ENCODE peak calls at places on chromosome 10, in nine cellular contexts. X, N, W, B, H, P, J, R and U are unnamed samples.

GRCh38 chr10:53209941-53210611 is 437.5 kb upstream of the MBL2 start:
- DNase-seq in B (no peak), X (no peak), R (no peak), J (no peak), P (no peak), W (no peak), H (no peak), N (peak; percentile 49), U (no peak)

GRCh38 chr10:132187421-132188138 is 832 bp downstream of the DPYSL4 start:
- DNase-seq in N (no peak), R (no peak), B (no peak), P (no peak), W (no peak), X (no peak), J (no peak), H (no peak), U (no peak)

GRCh38 chr10:10007972-10008371 is 1009.7 kb upstream of the CELF2 start:
- DNase-seq in B (no peak), P (no peak), J (no peak), X (no peak), W (no peak), H (no peak), N (peak; percentile 58), R (no peak), U (no peak)

GRCh38 chr10:88952647-88953111 is at the start of gene ACTA2:
- DNase-seq in X (no peak), B (no peak), P (no peak), N (no peak), W (peak; percentile 63), J (no peak), R (no peak), H (no peak), U (no peak)

GRCh38 chr10:118844731-118845573 is 90.2 kb upstream of the CACUL1 start:
- DNase-seq in N (no peak), B (no peak), J (no peak), H (no peak), P (no peak), R (no peak), W (no peak), X (no peak), U (no peak)

GRCh38 chr10:89440262-89440661 is 25.9 kb downstream of the IFIT5 start:
- DNase-seq in W (no peak), B (no peak), H (no peak), X (no peak), R (no peak), N (peak; percentile 55), P (no peak), J (no peak), U (no peak)

GRCh38 chr10:70652761-70653657 is 19.3 kb upstream of the ADAMTS14 start:
- DNase-seq in X (no peak), P (no peak), R (no peak), W (peak; percentile 98), B (no peak), N (peak; percentile 83), H (peak; percentile 83), J (no peak), U (no peak)

GRCh38 chr10:133354672-133355240 is 3.1 kb downstream of the FUOM start:
- DNase-seq in N (no peak), R (no peak), J (no peak), B (no peak), X (no peak), W (no peak), H (no peak), P (no peak), U (no peak)